ENCODE peak calls at places on chromosomes 11 and 22, in nine cellular contexts. One of them, this sample, is unnamed.

GRCh38 chr11:41113160-41113559 is 346.3 kb downstream of the LRRC4C start:
- DNase-seq in astrocyte of the spinal cord: no peak
- DNase-seq in endothelial cell of umbilical vein: no peak
- DNase-seq in astrocyte: no peak
- DNase-seq in neural crest cell: no peak
- DNase-seq in Calu3: no peak
- DNase-seq in endothelial cell: no peak
- DNase-seq in fibroblast of villous mesenchyme: no peak
- DNase-seq in nephron progenitor cell: no peak
- DNase-seq in this sample: no peak

GRCh38 chr11:70312401-70313357 is 42.2 kb downstream of the PPFIA1 start:
- DNase-seq in neural crest cell: no peak
- DNase-seq in astrocyte: no peak
- DNase-seq in nephron progenitor cell: peak; percentile 29
- DNase-seq in Calu3: no peak
- DNase-seq in endothelial cell of umbilical vein: no peak
- DNase-seq in astrocyte of the spinal cord: no peak
- DNase-seq in endothelial cell: no peak
- DNase-seq in fibroblast of villous mesenchyme: no peak
- DNase-seq in this sample: no peak

GRCh38 chr22:26502688-26503561 is 9.3 kb downstream of the TFIP11 start:
- DNase-seq in endothelial cell: peak; percentile 64
- DNase-seq in astrocyte of the spinal cord: peak; percentile 53
- DNase-seq in endothelial cell of umbilical vein: peak; percentile 64
- DNase-seq in astrocyte: peak; percentile 37
- DNase-seq in fibroblast of villous mesenchyme: peak; percentile 59
- DNase-seq in nephron progenitor cell: peak; percentile 58
- DNase-seq in Calu3: peak; percentile 14
- DNase-seq in neural crest cell: peak; percentile 25
- DNase-seq in this sample: peak; percentile 37

GRCh38 chr11:60710482-60710881 is 11.1 kb downstream of the MS4A8 start:
- DNase-seq in astrocyte of the spinal cord: no peak
- DNase-seq in astrocyte: no peak
- DNase-seq in fibroblast of villous mesenchyme: no peak
- DNase-seq in neural crest cell: no peak
- DNase-seq in endothelial cell of umbilical vein: no peak
- DNase-seq in endothelial cell: peak; percentile 21
- DNase-seq in nephron progenitor cell: no peak
- DNase-seq in Calu3: no peak
- DNase-seq in this sample: no peak

GRCh38 chr11:127925430-127925829 is 661.9 kb downstream of the ETS1 start:
- DNase-seq in astrocyte: peak; percentile 52
- DNase-seq in fibroblast of villous mesenchyme: no peak
- DNase-seq in Calu3: no peak
- DNase-seq in neural crest cell: no peak
- DNase-seq in endothelial cell of umbilical vein: no peak
- DNase-seq in nephron progenitor cell: no peak
- DNase-seq in astrocyte of the spinal cord: peak; percentile 23
- DNase-seq in endothelial cell: no peak
- DNase-seq in this sample: peak; percentile 24

GRCh38 chr22:38422615-38423511 is 32.1 kb downstream of the KCNJ4 start:
- DNase-seq in Calu3: no peak
- DNase-seq in neural crest cell: no peak
- DNase-seq in fibroblast of villous mesenchyme: no peak
- DNase-seq in endothelial cell of umbilical vein: no peak
- DNase-seq in astrocyte: no peak
- DNase-seq in astrocyte of the spinal cord: no peak
- DNase-seq in endothelial cell: no peak
- DNase-seq in nephron progenitor cell: no peak
- DNase-seq in this sample: no peak

GRCh38 chr11:93169950-93170561 is 27.7 kb downstream of the SLC36A4 start:
- DNase-seq in nephron progenitor cell: no peak
- DNase-seq in astrocyte: peak; percentile 5
- DNase-seq in Calu3: no peak
- DNase-seq in endothelial cell of umbilical vein: peak; percentile 40
- DNase-seq in endothelial cell: no peak
- DNase-seq in neural crest cell: no peak
- DNase-seq in astrocyte of the spinal cord: peak; percentile 47
- DNase-seq in fibroblast of villous mesenchyme: peak; percentile 44
- DNase-seq in this sample: peak; percentile 12

GRCh38 chr11:91199866-91200265 is 977.0 kb upstream of the CHORDC1 start:
- DNase-seq in fibroblast of villous mesenchyme: no peak
- DNase-seq in astrocyte: peak; percentile 11
- DNase-seq in neural crest cell: no peak
- DNase-seq in astrocyte of the spinal cord: peak; percentile 64
- DNase-seq in Calu3: no peak
- DNase-seq in endothelial cell of umbilical vein: no peak
- DNase-seq in endothelial cell: no peak
- DNase-seq in nephron progenitor cell: no peak
- DNase-seq in this sample: no peak

GRCh38 chr22:44108076-44108475 is 72.6 kb upstream of the PARVG start:
- DNase-seq in astrocyte of the spinal cord: no peak
- DNase-seq in nephron progenitor cell: no peak
- DNase-seq in astrocyte: no peak
- DNase-seq in fibroblast of villous mesenchyme: no peak
- DNase-seq in neural crest cell: no peak
- DNase-seq in Calu3: no peak
- DNase-seq in endothelial cell of umbilical vein: no peak
- DNase-seq in endothelial cell: no peak
- DNase-seq in this sample: no peak

GRCh38 chr22:37092997-37093396 is 16.5 kb downstream of the TMPRSS6 start:
- DNase-seq in Calu3: no peak
- DNase-seq in fibroblast of villous mesenchyme: no peak
- DNase-seq in endothelial cell: no peak
- DNase-seq in endothelial cell of umbilical vein: no peak
- DNase-seq in nephron progenitor cell: no peak
- DNase-seq in astrocyte of the spinal cord: no peak
- DNase-seq in neural crest cell: no peak
- DNase-seq in astrocyte: no peak
- DNase-seq in this sample: no peak

GRCh38 chr11:126874831-126875230 is 125.7 kb downstream of the KIRREL3 start:
- DNase-seq in astrocyte: no peak
- DNase-seq in Calu3: no peak
- DNase-seq in endothelial cell: no peak
- DNase-seq in fibroblast of villous mesenchyme: no peak
- DNase-seq in nephron progenitor cell: no peak
- DNase-seq in astrocyte of the spinal cord: no peak
- DNase-seq in endothelial cell of umbilical vein: no peak
- DNase-seq in neural crest cell: no peak
- DNase-seq in this sample: no peak

GRCh38 chr22:18005201-18005926 is 19.0 kb downstream of the MICAL3 start:
- DNase-seq in Calu3: no peak
- DNase-seq in endothelial cell: no peak
- DNase-seq in nephron progenitor cell: no peak
- DNase-seq in astrocyte of the spinal cord: no peak
- DNase-seq in fibroblast of villous mesenchyme: no peak
- DNase-seq in neural crest cell: no peak
- DNase-seq in endothelial cell of umbilical vein: peak; percentile 27
- DNase-seq in astrocyte: no peak
- DNase-seq in this sample: no peak

GRCh38 chr11:6719588-6719987 is 36.4 kb upstream of the MRPL17 start:
- DNase-seq in nephron progenitor cell: no peak
- DNase-seq in astrocyte: no peak
- DNase-seq in astrocyte of the spinal cord: no peak
- DNase-seq in Calu3: no peak
- DNase-seq in endothelial cell: no peak
- DNase-seq in neural crest cell: no peak
- DNase-seq in fibroblast of villous mesenchyme: no peak
- DNase-seq in endothelial cell of umbilical vein: no peak
- DNase-seq in this sample: no peak

GRCh38 chr11:127789887-127790286 is 789.3 kb upstream of the KIRREL3 start:
- DNase-seq in endothelial cell of umbilical vein: no peak
- DNase-seq in fibroblast of villous mesenchyme: no peak
- DNase-seq in astrocyte: no peak
- DNase-seq in nephron progenitor cell: peak; percentile 32
- DNase-seq in endothelial cell: peak; percentile 59
- DNase-seq in neural crest cell: no peak
- DNase-seq in astrocyte of the spinal cord: no peak
- DNase-seq in Calu3: peak; percentile 25
- DNase-seq in this sample: no peak

GRCh38 chr11:22635689-22636088 is 10.1 kb upstream of the FANCF start:
- DNase-seq in fibroblast of villous mesenchyme: no peak
- DNase-seq in endothelial cell: no peak
- DNase-seq in endothelial cell of umbilical vein: no peak
- DNase-seq in astrocyte of the spinal cord: no peak
- DNase-seq in neural crest cell: no peak
- DNase-seq in astrocyte: no peak
- DNase-seq in Calu3: no peak
- DNase-seq in nephron progenitor cell: no peak
- DNase-seq in this sample: no peak

GRCh38 chr11:43834291-43834690 is 46.3 kb upstream of the ALKBH3 start:
- DNase-seq in astrocyte: no peak
- DNase-seq in Calu3: no peak
- DNase-seq in endothelial cell: no peak
- DNase-seq in neural crest cell: no peak
- DNase-seq in fibroblast of villous mesenchyme: no peak
- DNase-seq in astrocyte of the spinal cord: no peak
- DNase-seq in nephron progenitor cell: no peak
- DNase-seq in endothelial cell of umbilical vein: no peak
- DNase-seq in this sample: no peak

GRCh38 chr22:30079952-30080533 is at the start of gene HORMAD2:
- DNase-seq in Calu3: no peak
- DNase-seq in endothelial cell of umbilical vein: peak; percentile 22
- DNase-seq in nephron progenitor cell: peak; percentile 66
- DNase-seq in astrocyte of the spinal cord: peak; percentile 64
- DNase-seq in endothelial cell: peak; percentile 48
- DNase-seq in neural crest cell: peak; percentile 81
- DNase-seq in fibroblast of villous mesenchyme: peak; percentile 8
- DNase-seq in astrocyte: peak; percentile 61
- DNase-seq in this sample: peak; percentile 1

GRCh38 chr11:69292221-69292648 is 1.7 kb upstream of the MYEOV start:
- DNase-seq in nephron progenitor cell: peak; percentile 61
- DNase-seq in fibroblast of villous mesenchyme: peak; percentile 28
- DNase-seq in astrocyte of the spinal cord: no peak
- DNase-seq in astrocyte: no peak
- DNase-seq in endothelial cell of umbilical vein: peak; percentile 40
- DNase-seq in Calu3: peak; percentile 24
- DNase-seq in neural crest cell: peak; percentile 50
- DNase-seq in endothelial cell: peak; percentile 53
- DNase-seq in this sample: peak; percentile 18
- TF ChIP-seq CTCF in nephron progenitor cell: peak; percentile 62
- TF ChIP-seq CTCF in fibroblast of villous mesenchyme: peak; percentile 95
- TF ChIP-seq CTCF in astrocyte of the spinal cord: peak; percentile 94
- TF ChIP-seq CTCF in astrocyte: peak; percentile 50
- TF ChIP-seq CTCF in endothelial cell of umbilical vein: peak; percentile 89
- TF ChIP-seq CTCF in Calu3: peak; percentile 65
- TF ChIP-seq CTCF in neural crest cell: peak; percentile 69
- TF ChIP-seq CTCF in endothelial cell: peak; percentile 80
- TF ChIP-seq CTCF in this sample: peak; percentile 81

GRCh38 chr22:31085928-31086327 is 4.8 kb downstream of the SMTN start:
- DNase-seq in neural crest cell: no peak
- DNase-seq in astrocyte: no peak
- DNase-seq in endothelial cell: no peak
- DNase-seq in Calu3: no peak
- DNase-seq in astrocyte of the spinal cord: no peak
- DNase-seq in fibroblast of villous mesenchyme: no peak
- DNase-seq in endothelial cell of umbilical vein: no peak
- DNase-seq in nephron progenitor cell: no peak
- DNase-seq in this sample: no peak

GRCh38 chr22:31083923-31084810 is 3.0 kb downstream of the SMTN start:
- DNase-seq in neural crest cell: no peak
- DNase-seq in nephron progenitor cell: no peak
- DNase-seq in endothelial cell: no peak
- DNase-seq in astrocyte of the spinal cord: no peak
- DNase-seq in astrocyte: no peak
- DNase-seq in fibroblast of villous mesenchyme: no peak
- DNase-seq in endothelial cell of umbilical vein: no peak
- DNase-seq in Calu3: no peak
- DNase-seq in this sample: no peak

GRCh38 chr22:31083377-31083768 is 2.3 kb downstream of the SMTN start:
- DNase-seq in astrocyte: no peak
- DNase-seq in nephron progenitor cell: no peak
- DNase-seq in Calu3: no peak
- DNase-seq in endothelial cell of umbilical vein: no peak
- DNase-seq in neural crest cell: no peak
- DNase-seq in fibroblast of villous mesenchyme: no peak
- DNase-seq in endothelial cell: no peak
- DNase-seq in astrocyte of the spinal cord: no peak
- DNase-seq in this sample: no peak

GRCh38 chr22:31085493-31085824 is 4.3 kb downstream of the SMTN start:
- DNase-seq in astrocyte: no peak
- DNase-seq in endothelial cell of umbilical vein: no peak
- DNase-seq in Calu3: peak; percentile 41
- DNase-seq in neural crest cell: peak; percentile 55
- DNase-seq in fibroblast of villous mesenchyme: no peak
- DNase-seq in astrocyte of the spinal cord: no peak
- DNase-seq in nephron progenitor cell: no peak
- DNase-seq in endothelial cell: no peak
- DNase-seq in this sample: no peak

DNA sequence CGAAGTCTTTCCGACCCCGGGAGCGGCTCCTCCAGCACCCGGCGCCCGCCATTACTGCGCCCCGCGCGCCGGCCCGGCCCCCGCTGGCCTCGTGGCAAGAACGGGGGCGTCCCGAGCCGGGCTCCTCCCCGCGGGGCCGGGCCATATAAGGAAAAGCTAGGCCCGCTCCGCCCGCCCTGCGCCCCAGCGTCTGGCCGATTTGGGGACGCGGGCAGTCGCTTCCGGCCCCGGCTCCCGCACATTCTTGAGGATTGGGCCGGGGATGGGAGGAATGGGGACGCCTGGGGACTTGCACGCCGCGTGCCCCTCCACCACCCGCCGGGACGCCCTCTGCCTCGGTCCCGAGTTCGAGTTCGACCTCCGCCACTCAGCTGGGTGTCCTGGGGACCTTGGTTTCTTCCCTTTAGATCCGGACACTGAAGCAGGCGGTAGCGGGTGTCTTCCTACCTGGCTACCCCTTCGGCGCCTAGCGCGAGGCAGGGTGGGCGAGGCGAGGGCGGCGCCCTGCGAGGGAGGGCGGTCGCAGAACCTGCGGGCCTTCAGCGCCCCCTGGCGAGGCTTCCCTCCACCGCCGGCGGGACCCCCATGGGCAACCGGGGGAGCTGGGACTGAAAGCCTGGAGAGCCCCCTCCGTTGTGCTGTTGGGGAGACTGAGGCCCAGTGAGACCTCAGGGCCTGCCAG is 3.8 kb downstream of the SMTN start:
- DNase-seq in endothelial cell: peak; percentile 86
- DNase-seq in nephron progenitor cell: peak; percentile 87
- DNase-seq in Calu3: peak; percentile 79
- DNase-seq in endothelial cell of umbilical vein: peak; percentile 71
- DNase-seq in neural crest cell: peak; percentile 85
- DNase-seq in astrocyte of the spinal cord: peak; percentile 82
- DNase-seq in fibroblast of villous mesenchyme: peak; percentile 82
- DNase-seq in astrocyte: peak; percentile 64
- DNase-seq in this sample: peak; percentile 87
- TF ChIP-seq CTCF in endothelial cell: peak; percentile 91
- TF ChIP-seq CTCF in nephron progenitor cell: peak; percentile 81
- TF ChIP-seq CTCF in Calu3: peak; percentile 82
- TF ChIP-seq CTCF in endothelial cell of umbilical vein: peak; percentile 82
- TF ChIP-seq CTCF in neural crest cell: peak; percentile 93
- TF ChIP-seq CTCF in astrocyte of the spinal cord: peak; percentile 80
- TF ChIP-seq CTCF in fibroblast of villous mesenchyme: peak; percentile 78
- TF ChIP-seq CTCF in astrocyte: peak; percentile 39
- TF ChIP-seq CTCF in this sample: peak; percentile 63

GRCh38 chr22:39446239-39446721 is 10.5 kb upstream of the MGAT3 start:
- DNase-seq in astrocyte: no peak
- DNase-seq in fibroblast of villous mesenchyme: no peak
- DNase-seq in endothelial cell: no peak
- DNase-seq in Calu3: no peak
- DNase-seq in endothelial cell of umbilical vein: no peak
- DNase-seq in neural crest cell: no peak
- DNase-seq in astrocyte of the spinal cord: no peak
- DNase-seq in nephron progenitor cell: no peak
- DNase-seq in this sample: no peak
- TF ChIP-seq CTCF in astrocyte: no peak
- TF ChIP-seq CTCF in fibroblast of villous mesenchyme: no peak
- TF ChIP-seq CTCF in endothelial cell: no peak
- TF ChIP-seq CTCF in Calu3: no peak
- TF ChIP-seq CTCF in endothelial cell of umbilical vein: no peak
- TF ChIP-seq CTCF in neural crest cell: no peak
- TF ChIP-seq CTCF in astrocyte of the spinal cord: no peak
- TF ChIP-seq CTCF in nephron progenitor cell: no peak
- TF ChIP-seq CTCF in this sample: no peak

GRCh38 chr11:63472372-63472771 is 18.6 kb downstream of the PLAAT5 start:
- DNase-seq in endothelial cell: no peak
- DNase-seq in astrocyte: no peak
- DNase-seq in Calu3: no peak
- DNase-seq in endothelial cell of umbilical vein: no peak
- DNase-seq in fibroblast of villous mesenchyme: no peak
- DNase-seq in neural crest cell: no peak
- DNase-seq in nephron progenitor cell: no peak
- DNase-seq in astrocyte of the spinal cord: no peak
- DNase-seq in this sample: no peak
- TF ChIP-seq CTCF in endothelial cell: no peak
- TF ChIP-seq CTCF in astrocyte: no peak
- TF ChIP-seq CTCF in Calu3: no peak
- TF ChIP-seq CTCF in endothelial cell of umbilical vein: no peak
- TF ChIP-seq CTCF in fibroblast of villous mesenchyme: no peak
- TF ChIP-seq CTCF in neural crest cell: no peak
- TF ChIP-seq CTCF in nephron progenitor cell: no peak
- TF ChIP-seq CTCF in astrocyte of the spinal cord: no peak
- TF ChIP-seq CTCF in this sample: no peak

This sample was measured in AG10803.